ENCODE peak calls at places on chromosomes 4 and X, in ten cellular contexts. X, Q, M, S, L, K, A, B, V and J are unnamed samples.

GRCh38 chrX:70509078-70509477 is 64.4 kb downstream of the DLG3 start:
- DNase-seq in A (no peak), S (no peak), Q (no peak), X (no peak), V (no peak), M (no peak), K (no peak), L (no peak), B (no peak), J (no peak)

GRCh38 chrX:110310896-110311295 is 7.0 kb downstream of the AMMECR1 start:
- DNase-seq in L (no peak), X (no peak), V (no peak), S (no peak), K (no peak), A (no peak), M (no peak), B (no peak), Q (no peak), J (no peak)

GRCh38 chr4:84750260-84750955 is 167.5 kb downstream of the CDS1 start:
- DNase-seq in S (peak; percentile 54), Q (no peak), V (no peak), M (no peak), K (peak; percentile 65), B (no peak), L (peak; percentile 52), A (no peak), X (peak; percentile 55), J (no peak)

GRCh38 chr4:151691639-151692442 is 69.0 kb downstream of the GATB start:
- DNase-seq in V (no peak), K (no peak), M (no peak), B (no peak), X (no peak), L (no peak), A (no peak), Q (no peak), S (no peak), J (no peak)

GRCh38 chrX:134670241-134670811 is 12.1 kb upstream of the PLAC1 start:
- DNase-seq in L (peak; percentile 7), S (peak; percentile 80), B (no peak), V (no peak), A (no peak), M (no peak), Q (no peak), K (no peak), X (peak; percentile 44), J (no peak)

GRCh38 chrX:120262781-120263719 is 12.4 kb downstream of the ZBTB33 start:
- DNase-seq in B (no peak), V (no peak), S (peak; percentile 76), X (no peak), Q (no peak), L (no peak), K (no peak), A (no peak), M (no peak), J (no peak)

GRCh38 chr4:88803600-88804096 is 106.0 kb upstream of the NAP1L5 start:
- DNase-seq in A (no peak), M (no peak), B (no peak), X (no peak), K (no peak), S (no peak), L (no peak), V (no peak), Q (no peak), J (no peak)

GRCh38 chrX:119194631-119195030 is 41.5 kb upstream of the PGRMC1 start:
- DNase-seq in S (peak; percentile 25), V (no peak), B (no peak), Q (no peak), X (peak; percentile 2), M (no peak), A (no peak), L (no peak), K (peak; percentile 11), J (no peak)

GRCh38 chrX:24842486-24842885 is 148.8 kb downstream of the POLA1 start:
- DNase-seq in A (no peak), M (no peak), K (no peak), X (no peak), Q (no peak), B (no peak), V (no peak), L (no peak), S (no peak), J (no peak)

GRCh38 chr4:168560184-168560834 is 63.5 kb downstream of the PALLD start:
- DNase-seq in S (no peak), K (peak; percentile 34), A (no peak), M (no peak), B (no peak), X (no peak), L (no peak), V (no peak), Q (no peak), J (no peak)

GRCh38 chr4:83212041-83212851 is 72.4 kb downstream of the COQ2 start:
- DNase-seq in Q (peak; percentile 40), K (no peak), M (no peak), S (peak; percentile 28), B (no peak), L (peak; percentile 28), V (no peak), A (no peak), X (no peak), J (no peak)

GRCh38 chr4:185265942-185266341 is 56.5 kb downstream of the SNX25 start:
- DNase-seq in V (peak; percentile 13), B (no peak), M (no peak), K (no peak), X (no peak), L (no peak), A (no peak), Q (no peak), S (peak; percentile 86), J (no peak)

GRCh38 chr4:150683775-150684350 is 101.9 kb downstream of the MAB21L2 start:
- DNase-seq in Q (no peak), L (no peak), X (no peak), B (no peak), M (no peak), A (no peak), K (no peak), V (no peak), S (no peak), J (no peak)

GRCh38 chr4:52612341-52612740 is 46.8 kb downstream of the USP46 start:
- DNase-seq in B (no peak), S (peak; percentile 66), X (no peak), K (no peak), L (no peak), M (no peak), V (no peak), Q (no peak), A (no peak), J (no peak)

GRCh38 chr4:87717276-87718031 is 67.4 kb downstream of the DMP1 start:
- DNase-seq in L (no peak), K (no peak), X (no peak), V (no peak), A (no peak), B (no peak), M (no peak), Q (no peak), S (no peak), J (no peak)

GRCh38 chr4:85701881-85702321 is 227.0 kb downstream of the ARHGAP24 start:
- DNase-seq in L (no peak), B (no peak), S (no peak), X (no peak), K (no peak), Q (no peak), M (no peak), A (no peak), V (no peak), J (no peak)

GRCh38 chrX:53089224-53089842 is 4.6 kb upstream of the KANTR start:
- DNase-seq in X (peak; percentile 45), B (no peak), A (no peak), M (peak; percentile 40), L (no peak), V (no peak), K (peak; percentile 77), S (peak; percentile 64), Q (no peak), J (no peak)